ENCODE peak calls at places on chromosomes 12 and 14, in six cellular contexts. L, G, A, T, F and W are unnamed samples. For H3K27me3 and H3K36me3, the result is how much of the 10 kb centered on the place peaks cover.

GRCh38 chr12:109944975-109945374 is 44.9 kb downstream of the TCHP start:
- DNase-seq in L (no peak), G (no peak), A (no peak), T (peak), F (no peak), W (peak)

GRCh38 chr14:100305446-100306255 is 593 bp downstream of the SLC25A29 start:
- DNase-seq in L (no peak), G (peak), A (peak), T (peak), F (peak), W (peak)

GRCh38 chr12:102407776-102408486 is 72.4 kb downstream of the IGF1 start:
- DNase-seq in L (no peak), G (no peak), A (no peak), T (peak), F (no peak), W (no peak)

GRCh38 chr14:61663312-61663974 is 31.9 kb upstream of the HIF1A start:
- DNase-seq in L (no peak), G (no peak), A (no peak), T (no peak), F (no peak), W (no peak)

GRCh38 chr14:74592476-74593191 is 19.4 kb downstream of the LTBP2 start:
- DNase-seq in L (no peak), G (no peak), A (no peak), T (no peak), F (no peak), W (no peak)

GRCh38 chr12:47111392-47111778 is 31.6 kb upstream of the AMIGO2 start:
- DNase-seq in L (no peak), G (no peak), A (no peak), T (no peak), F (no peak), W (no peak)

GRCh38 chr12:97985834-97986233 is 523.2 kb downstream of the RMST start:
- DNase-seq in L (no peak), G (no peak), A (no peak), T (no peak), F (no peak), W (no peak)

GRCh38 chr14:68585690-68586089 is 207.2 kb downstream of the ZFP36L1 start:
- DNase-seq in L (no peak), G (no peak), A (no peak), T (peak), F (no peak), W (no peak)

GRCh38 chr12:124053855-124054254 is 80.8 kb downstream of the ZNF664 start:
- DNase-seq in L (peak), G (peak), A (peak), T (peak), F (peak), W (peak)

GRCh38 chr12:117101953-117102833 is 3.0 kb upstream of the TESC start:
- DNase-seq in L (no peak), G (no peak), A (no peak), T (no peak), F (no peak), W (no peak)

GRCh38 chr14:55707365-55707804 is 127.4 kb downstream of the KTN1 start:
- DNase-seq in L (no peak), G (no peak), A (no peak), T (peak), F (no peak), W (peak)

GRCh38 chr14:75513911-75514672 is 8.2 kb upstream of the BATF start:
- DNase-seq in L (no peak), G (no peak), A (no peak), T (no peak), F (no peak), W (peak)

GRCh38 chr12:94649349-94650142 is 811 bp downstream of the TMCC3 start:
- DNase-seq in L (no peak), G (peak), A (no peak), T (peak), F (peak), W (peak)

GRCh38 chr14:26377150-26377549 is 220.7 kb downstream of the NOVA1 start:
- DNase-seq in L (no peak), G (no peak), A (no peak), T (no peak), F (no peak), W (peak)

GRCh38 chr12:14059538-14059937 is 78.1 kb upstream of the GRIN2B start:
- DNase-seq in L (no peak), G (no peak), A (no peak), T (no peak), F (no peak), W (no peak)

GRCh38 chr12:128829870-128830504 is 6.2 kb upstream of the SLC15A4 start:
- DNase-seq in L (no peak), G (no peak), A (no peak), T (no peak), F (peak), W (no peak)

GRCh38 chr14:96121660-96122395 is 82.7 kb downstream of the C14orf132 start:
- DNase-seq in L (no peak), G (no peak), A (no peak), T (peak), F (no peak), W (no peak)

GRCh38 chr14:36069535-36069900 is 107.0 kb downstream of the PTCSC3 start:
- DNase-seq in L (peak), G (no peak), A (peak), T (peak), F (peak), W (peak)

GRCh38 chr14:92987148-92987570 is 64.2 kb downstream of the CHGA start:
- DNase-seq in L (no peak), G (no peak), A (no peak), T (no peak), F (no peak), W (no peak)

GRCh38 chr12:125773033-125773432 is 707.8 kb downstream of the AACS start:
- DNase-seq in L (peak), G (no peak), A (peak), T (peak), F (no peak), W (peak)

GRCh38 chr12:71476513-71476912 is 36.9 kb downstream of the LGR5 start:
- DNase-seq in L (no peak), G (no peak), A (no peak), T (peak), F (no peak), W (no peak)

GRCh38 chr12:124433147-124433874 is 134.1 kb downstream of the NCOR2 start:
- DNase-seq in L (no peak), G (peak), A (no peak), T (no peak), F (no peak), W (no peak)

GRCh38 chr12:52203126-52203921 is 11.5 kb upstream of the KRT80 start:
- DNase-seq in L (peak), G (peak), A (no peak), T (peak), F (peak), W (peak)

GRCh38 chr14:54699087-54699530 is 132.2 kb downstream of the SAMD4A start:
- DNase-seq in L (no peak), G (peak), A (no peak), T (peak), F (no peak), W (no peak)

GRCh38 chr14:61203059-61203753 is 77.9 kb downstream of the TMEM30B start:
- DNase-seq in L (no peak), G (no peak), A (no peak), T (no peak), F (no peak), W (no peak)

DNA sequence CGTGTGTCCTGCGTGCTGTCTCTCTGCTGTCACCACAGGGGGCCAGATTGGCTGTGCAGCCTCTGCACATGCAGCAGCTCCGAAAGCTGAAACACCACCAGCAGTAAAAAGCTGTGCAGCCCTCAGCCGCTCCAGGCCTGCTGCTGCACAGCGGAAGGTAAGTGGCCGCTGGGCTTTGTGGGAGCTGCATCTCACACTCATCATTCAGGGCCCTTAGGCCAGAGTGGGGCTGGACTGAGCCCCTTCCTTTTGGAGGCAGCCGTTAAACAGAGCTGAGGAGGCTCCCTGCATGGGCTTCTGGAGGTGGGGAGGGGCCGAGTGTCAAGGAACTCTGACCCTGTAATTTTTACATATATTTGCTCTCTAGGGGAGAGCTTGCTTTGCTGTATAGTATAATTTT is 17.1 kb downstream of the DDX51 start:
- DNase-seq in L (no peak), G (no peak), A (no peak), T (no peak), F (no peak), W (peak)
- H3K4me3 ChIP-seq in L (no peak), G (no peak), A (no peak), T (no peak), F (no peak), W (no peak)

GRCh38 chr14:106606936-106607335 is 1080.6 kb downstream of the TMEM121 start:
- DNase-seq in L (no peak), G (no peak), A (no peak), T (no peak), F (no peak), W (no peak)
- H3K27me3 ChIP-seq in L (under half), G (half or more), A (under half), T (under half), F (under half), W (under half)

DNA sequence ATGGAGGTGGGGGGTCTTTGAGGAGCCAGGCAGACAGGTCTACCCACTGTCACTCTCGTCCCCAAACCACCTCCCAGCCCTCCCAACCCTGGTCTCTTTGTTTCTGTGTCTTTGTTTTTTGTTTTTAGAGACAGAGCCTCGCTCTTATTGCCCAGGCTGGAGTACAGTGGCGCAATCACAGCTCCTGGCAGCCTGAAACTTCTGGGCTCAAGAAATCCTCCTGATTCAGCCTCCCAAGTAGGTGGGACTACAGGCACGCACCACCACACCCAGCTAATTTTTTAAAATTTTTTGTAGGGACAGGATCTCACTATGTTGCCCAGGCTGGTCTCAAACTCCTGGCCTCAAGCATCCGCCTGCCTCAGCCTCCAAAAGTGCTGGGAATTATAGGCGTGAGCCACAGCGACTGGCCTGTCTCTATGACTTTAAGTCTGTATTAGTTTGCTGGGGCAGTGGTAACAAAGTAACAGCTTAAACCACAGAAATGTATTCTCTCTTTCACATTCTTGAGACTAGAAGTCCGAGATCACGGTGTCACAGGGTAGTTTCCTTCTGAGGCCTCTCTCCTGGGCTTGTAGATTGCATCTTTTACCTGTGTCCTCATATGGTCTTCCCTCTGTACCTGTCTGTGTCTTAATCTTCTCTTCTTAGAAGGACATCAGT is 26.1 kb downstream of the DTX1 start:
- DNase-seq in L (no peak), G (no peak), A (no peak), T (no peak), F (no peak), W (no peak)
- H3K36me3 ChIP-seq in L (under half), G (under half), A (under half), T (under half), F (under half), W (under half)

GRCh38 chr12:120584343-120585149 is 3.3 kb upstream of the POP5 start:
- DNase-seq in L (peak), G (peak), A (peak), T (no peak), F (peak), W (peak)
- H3K4me3 ChIP-seq in L (peak), G (peak), A (peak), T (peak), F (peak), W (peak)

DNA sequence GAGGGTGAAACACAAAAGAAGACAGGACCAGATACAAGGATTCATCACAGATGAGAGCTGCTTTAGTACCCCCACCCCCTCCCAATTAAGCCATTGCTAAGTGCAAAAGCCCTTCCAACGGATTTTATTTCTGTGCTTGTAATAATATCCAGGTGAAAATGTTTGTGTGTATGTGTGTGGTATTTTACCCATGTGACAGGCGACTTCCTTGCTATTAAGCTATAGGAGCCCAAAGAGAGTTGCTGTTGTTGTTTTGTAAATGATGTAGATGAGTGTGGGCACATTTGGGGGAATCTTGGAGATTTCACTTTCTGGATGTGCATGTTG is 3.2 kb upstream of the HOXC4 start:
- DNase-seq in L (no peak), G (no peak), A (no peak), T (no peak), F (no peak), W (no peak)
- H3K27me3 ChIP-seq in L (under half), G (half or more), A (half or more), T (under half), F (half or more), W (half or more)

GRCh38 chr14:20331048-20331613 is 1.9 kb downstream of the CCNB1IP1 start:
- DNase-seq in L (no peak), G (no peak), A (no peak), T (no peak), F (no peak), W (no peak)

GRCh38 chr14:20327005-20327869 is 5.8 kb downstream of the CCNB1IP1 start:
- DNase-seq in L (peak), G (no peak), A (no peak), T (peak), F (no peak), W (peak)

GRCh38 chr14:20328705-20329104 is 4.4 kb downstream of the CCNB1IP1 start:
- DNase-seq in L (no peak), G (no peak), A (no peak), T (no peak), F (no peak), W (no peak)

GRCh38 chr14:20332386-20332945 is 613 bp downstream of the CCNB1IP1 start:
- DNase-seq in L (no peak), G (no peak), A (peak), T (peak), F (no peak), W (no peak)

DNA sequence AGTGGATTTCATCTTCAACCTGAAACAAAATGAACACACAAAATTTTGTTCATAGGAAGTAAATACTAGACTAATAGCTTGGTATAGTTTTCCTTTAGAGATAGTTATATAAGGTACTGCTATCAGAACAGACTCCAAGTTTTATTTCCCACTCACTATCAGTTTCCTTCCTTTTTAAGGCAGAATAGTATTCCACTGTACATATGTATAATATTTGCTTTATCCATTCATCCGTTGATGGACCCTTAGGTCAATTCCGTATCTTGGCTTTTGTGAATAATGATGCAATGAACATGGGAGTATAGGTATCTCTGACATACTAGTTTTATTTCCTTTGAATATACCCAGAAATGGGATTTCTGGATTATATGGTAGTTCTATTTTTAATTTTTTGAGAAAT is 3.7 kb downstream of the CCNB1IP1 start:
- DNase-seq in L (no peak), G (no peak), A (no peak), T (no peak), F (no peak), W (no peak)
- H3K36me3 ChIP-seq in L (under half), G (under half), A (half or more), T (under half), F (under half), W (under half)